ENCODE peak calls at places on chromosomes 4 and X, in six cellular contexts. X is HepG2, G is K562, Z is H1, V is HCT116, B is SK-N-SH. Y is an unnamed sample.
A peak's percentile ranks its signal among the peaks of the same experiment; 100 is the strongest.

GRCh38 chrX:13411496-13412207 is 91.8 kb upstream of the ATXN3L start:
- DNase-seq in V (no peak), B (no peak), Z (no peak), X (no peak), G (no peak), Y (no peak)

GRCh38 chr4:35175894-35176293 is 1068.4 kb downstream of the ARAP2 start:
- DNase-seq in G (no peak), Z (no peak), V (no peak), B (no peak), X (no peak), Y (peak; percentile 24)

GRCh38 chrX:54182864-54183613 is at the start of gene FAM120C:
- DNase-seq in B (peak; percentile 92), V (peak; percentile 56), Z (peak; percentile 60), G (peak; percentile 75), X (peak; percentile 51), Y (peak; percentile 68)

GRCh38 chr4:118280501-118281218 is 72.1 kb downstream of the PRSS12 start:
- DNase-seq in B (peak; percentile 50), Z (no peak), V (peak; percentile 67), G (peak; percentile 73), X (peak; percentile 74), Y (no peak)

GRCh38 chr4:76160355-76160754 is 12.2 kb upstream of the NUP54 start:
- DNase-seq in V (no peak), X (no peak), G (no peak), Z (no peak), B (no peak), Y (no peak)

GRCh38 chr4:8575457-8575856 is 4.7 kb upstream of the GPR78 start:
- DNase-seq in Z (no peak), X (no peak), B (no peak), G (no peak), V (no peak), Y (no peak)

GRCh38 chr4:184416913-184417734 is 57.2 kb downstream of the IRF2 start:
- DNase-seq in V (no peak), B (no peak), Z (no peak), X (no peak), G (no peak), Y (no peak)

GRCh38 chrX:39242187-39242586 is 440.9 kb downstream of the MID1IP1 start:
- DNase-seq in G (peak; percentile 56), Z (no peak), B (peak; percentile 16), X (peak; percentile 14), V (peak; percentile 12), Y (peak; percentile 68)

GRCh38 chrX:40096395-40097091 is 1.2 kb downstream of the BCOR start:
- DNase-seq in B (peak; percentile 64), G (peak; percentile 53), Z (no peak), X (no peak), V (no peak), Y (no peak)

GRCh38 chrX:123171781-123172180 is 12.3 kb upstream of the GRIA3 start:
- DNase-seq in B (no peak), V (no peak), X (no peak), Z (no peak), G (peak; percentile 11), Y (no peak)

GRCh38 chrX:130887392-130887791 is 15.6 kb downstream of the ENOX2 start:
- DNase-seq in G (no peak), Z (no peak), X (no peak), V (no peak), B (no peak), Y (no peak)

GRCh38 chrX:70504772-70505450 is 60.3 kb downstream of the DLG3 start:
- DNase-seq in V (no peak), G (no peak), X (no peak), Z (no peak), B (no peak), Y (no peak)

GRCh38 chr4:236028-236427 is 69.2 kb downstream of the ZNF732 start:
- DNase-seq in V (no peak), B (no peak), G (no peak), X (no peak), Z (no peak), Y (no peak)

GRCh38 chrX:117568238-117568637 is 548.4 kb downstream of the KLHL13 start:
- DNase-seq in V (no peak), X (no peak), Z (no peak), G (no peak), B (no peak), Y (no peak)

GRCh38 chr4:15964159-15964558 is 1.2 kb upstream of the FGFBP2 start:
- DNase-seq in B (no peak), G (no peak), X (no peak), V (no peak), Z (no peak), Y (peak; percentile 64)

GRCh38 chr4:173494013-173494970 is 35.7 kb downstream of the HAND2 start:
- DNase-seq in B (no peak), V (peak; percentile 72), G (peak; percentile 71), X (peak; percentile 66), Z (peak; percentile 69), Y (peak; percentile 65)

GRCh38 chr4:48275694-48276093 is 6.1 kb upstream of the TEC start:
- DNase-seq in Z (no peak), V (no peak), G (no peak), B (no peak), X (no peak), Y (no peak)

GRCh38 chr4:6372649-6373525 is 99.5 kb downstream of the PPP2R2C start:
- DNase-seq in X (peak; percentile 35), G (peak; percentile 62), Z (no peak), V (peak; percentile 54), B (peak; percentile 83), Y (peak; percentile 79)
- TF ChIP-seq JUND in X (no peak), G (no peak), Z (no peak), V (no peak), B (no peak), Y (no peak)

DNA sequence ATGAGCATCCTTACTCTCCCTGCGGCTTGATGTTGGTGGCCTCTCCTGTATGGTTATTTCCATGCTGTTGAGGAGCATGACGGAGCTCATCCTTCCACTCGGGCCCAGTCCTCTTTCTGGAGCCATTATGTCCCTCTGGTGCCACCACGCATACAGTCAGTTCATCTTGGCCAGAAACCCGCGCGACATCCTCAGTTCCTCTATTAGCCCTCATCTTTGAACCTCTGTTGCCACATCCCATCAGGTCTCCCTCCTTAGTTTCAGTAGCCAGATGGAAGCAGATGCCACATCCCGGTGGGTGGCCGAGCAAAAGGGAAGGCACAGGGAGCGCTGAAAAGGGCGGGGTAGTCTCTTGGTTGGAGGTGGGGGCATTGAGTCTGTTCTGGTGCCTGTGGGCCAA is 4.6 kb downstream of the LOC101059915 start:
- DNase-seq in V (no peak), B (no peak), X (no peak), Z (no peak), G (no peak), Y (no peak)
- TF ChIP-seq JUND in V (no peak), B (no peak), X (no peak), Z (no peak), G (no peak), Y (no peak)

GRCh38 chr4:169900241-169900845 is 125.9 kb downstream of the MFAP3L start:
- DNase-seq in B (no peak), V (no peak), X (no peak), Z (no peak), G (no peak), Y (no peak)

GRCh38 chr4:169902658-169903345 is 123.4 kb downstream of the MFAP3L start:
- DNase-seq in Z (no peak), B (no peak), V (peak; percentile 7), G (peak; percentile 6), X (peak; percentile 18), Y (no peak)

GRCh38 chr4:169899295-169899694 is 126.9 kb downstream of the MFAP3L start:
- DNase-seq in V (peak; percentile 78), G (no peak), B (no peak), X (no peak), Z (no peak), Y (no peak)

DNA sequence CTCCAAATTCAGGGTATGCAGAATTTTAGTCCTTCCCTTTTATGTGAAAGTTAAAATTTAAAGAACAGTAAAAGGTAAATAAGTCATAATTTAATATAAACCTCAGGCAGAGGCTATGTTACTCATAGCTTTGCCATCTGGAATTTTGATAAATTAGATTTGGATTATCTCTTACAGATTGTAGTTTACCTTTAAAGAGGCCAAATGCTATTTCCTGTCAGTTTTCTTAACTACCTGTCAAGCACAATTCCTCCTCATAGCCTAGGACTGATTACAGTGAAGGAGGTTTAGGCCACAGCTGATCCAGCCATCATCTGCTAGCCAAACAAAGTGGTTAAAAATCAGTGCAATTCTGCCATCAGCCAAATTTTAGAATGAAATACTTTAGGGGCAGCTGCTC is 128.1 kb downstream of the MFAP3L start:
- DNase-seq in Z (no peak), G (no peak), V (no peak), X (no peak), B (no peak), Y (no peak)
- TF ChIP-seq JUND in Z (no peak), G (no peak), V (no peak), X (no peak), B (no peak), Y (no peak)

DNA sequence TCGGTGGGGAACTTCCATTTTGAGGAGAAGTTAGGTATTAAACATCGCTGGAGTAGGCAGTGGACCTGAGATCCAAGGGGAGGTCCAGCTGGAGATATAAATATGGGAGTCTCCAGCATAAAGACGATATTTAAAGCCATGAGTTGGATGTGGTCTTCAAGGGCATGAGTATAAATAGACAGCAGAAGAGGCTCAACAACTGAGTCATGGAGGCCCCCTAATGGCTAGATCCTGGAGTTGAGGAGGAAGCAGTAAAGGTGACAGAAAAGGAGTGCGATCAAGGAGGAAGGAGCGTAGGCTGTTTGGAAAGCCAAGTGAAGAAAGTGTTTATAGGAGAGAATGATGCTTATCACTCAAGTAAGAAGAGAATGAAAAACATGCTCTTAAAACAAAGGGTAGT is 18.1 kb upstream of the APBB2 start:
- DNase-seq in Z (peak; percentile 40), X (no peak), G (no peak), V (no peak), B (no peak), Y (peak; percentile 17)
- TF ChIP-seq JUND in Z (no peak), X (no peak), G (no peak), V (no peak), B (no peak), Y (no peak)

DNA sequence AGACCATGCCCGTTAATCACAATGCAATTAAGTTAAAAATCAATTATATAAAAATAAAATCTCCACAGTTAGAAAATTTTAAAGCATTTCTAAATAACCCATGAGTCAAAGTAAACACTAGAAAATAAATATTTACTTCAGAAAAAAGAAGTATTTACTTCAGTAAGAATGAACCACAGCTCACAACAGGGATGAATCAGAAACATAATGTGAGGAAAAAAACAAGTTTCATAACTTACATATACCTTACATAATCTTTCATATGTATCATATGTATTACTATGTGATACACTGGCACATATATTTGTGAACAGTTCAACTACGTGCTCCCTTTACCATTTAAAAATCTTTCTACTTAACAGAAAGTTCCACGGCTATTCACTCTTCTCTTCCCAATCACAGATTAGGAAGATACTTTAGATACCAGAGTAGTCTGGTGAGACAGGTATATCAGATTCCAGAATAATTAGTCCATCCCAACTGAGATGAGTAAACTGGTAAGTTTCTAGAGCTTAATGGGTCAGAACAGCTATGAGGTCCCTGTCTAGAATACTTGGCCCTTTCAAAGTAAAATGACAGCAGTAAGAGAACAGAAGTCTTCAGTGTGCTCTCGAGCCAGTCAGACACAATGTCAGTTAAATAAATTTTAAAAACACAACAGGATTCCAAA is 70.3 kb downstream of the SH3RF1 start:
- DNase-seq in V (no peak), Z (no peak), B (no peak), G (no peak), X (no peak), Y (no peak)
- TF ChIP-seq JUND in V (no peak), Z (no peak), B (no peak), G (no peak), X (no peak), Y (no peak)

GRCh38 chr4:59553063-59553738 is 1646.9 kb upstream of the ADGRL3 start:
- DNase-seq in V (no peak), X (no peak), Z (no peak), B (peak; percentile 0), G (no peak), Y (no peak)
- TF ChIP-seq JUND in V (no peak), X (no peak), Z (no peak), B (no peak), G (no peak), Y (no peak)

Y was measured in T47D.